ENCODE peak calls at places on chromosomes 1 and 21, in eight cellular contexts. One of them, this sample, is unnamed.

GRCh38 chr1:96845464-96845863 is 123.9 kb downstream of the PTBP2 start:
- DNase-seq in DMS79 treated with DMSO at 0.1 percent for 48 hours: no peak
- DNase-seq in bronchial epithelial cell: peak; percentile 23
- DNase-seq in anterior cingulate cortex: no peak
- DNase-seq in HFFc6: no peak
- DNase-seq in HTR-8/SVneo: peak; percentile 30
- DNase-seq in GDM1: peak; percentile 4
- DNase-seq in activated naive CD8-positive, alpha-beta T cell treated with anti-CD3 and anti-CD28 coated beads, Interleukin-2, amount 50 U/mL, for 24 hours: peak; percentile 37
- DNase-seq in this sample: peak; percentile 68

GRCh38 chr21:43634618-43635017 is 24.7 kb downstream of the HSF2BP start:
- DNase-seq in DMS79 treated with DMSO at 0.1 percent for 48 hours: no peak
- DNase-seq in bronchial epithelial cell: no peak
- DNase-seq in anterior cingulate cortex: no peak
- DNase-seq in HFFc6: peak; percentile 39
- DNase-seq in HTR-8/SVneo: no peak
- DNase-seq in GDM1: no peak
- DNase-seq in activated naive CD8-positive, alpha-beta T cell treated with anti-CD3 and anti-CD28 coated beads, Interleukin-2, amount 50 U/mL, for 24 hours: no peak
- DNase-seq in this sample: no peak

GRCh38 chr21:46052703-46053651 is 44.9 kb upstream of the COL6A2 start:
- DNase-seq in DMS79 treated with DMSO at 0.1 percent for 48 hours: peak; percentile 3
- DNase-seq in bronchial epithelial cell: no peak
- DNase-seq in anterior cingulate cortex: no peak
- DNase-seq in HFFc6: peak; percentile 81
- DNase-seq in HTR-8/SVneo: peak; percentile 33
- DNase-seq in GDM1: no peak
- DNase-seq in activated naive CD8-positive, alpha-beta T cell treated with anti-CD3 and anti-CD28 coated beads, Interleukin-2, amount 50 U/mL, for 24 hours: peak; percentile 72
- DNase-seq in this sample: no peak

GRCh38 chr1:54950361-54951163 is 29.9 kb upstream of the TMEM61 start:
- DNase-seq in DMS79 treated with DMSO at 0.1 percent for 48 hours: peak; percentile 84
- DNase-seq in bronchial epithelial cell: peak; percentile 81
- DNase-seq in anterior cingulate cortex: peak; percentile 55
- DNase-seq in HFFc6: peak; percentile 82
- DNase-seq in HTR-8/SVneo: peak; percentile 64
- DNase-seq in GDM1: peak; percentile 20
- DNase-seq in activated naive CD8-positive, alpha-beta T cell treated with anti-CD3 and anti-CD28 coated beads, Interleukin-2, amount 50 U/mL, for 24 hours: peak; percentile 65
- DNase-seq in this sample: peak; percentile 85

GRCh38 chr1:26265405-26265804 is 14.5 kb upstream of the SH3BGRL3 start:
- DNase-seq in DMS79 treated with DMSO at 0.1 percent for 48 hours: no peak
- DNase-seq in bronchial epithelial cell: no peak
- DNase-seq in anterior cingulate cortex: no peak
- DNase-seq in HFFc6: no peak
- DNase-seq in HTR-8/SVneo: no peak
- DNase-seq in GDM1: no peak
- DNase-seq in activated naive CD8-positive, alpha-beta T cell treated with anti-CD3 and anti-CD28 coated beads, Interleukin-2, amount 50 U/mL, for 24 hours: no peak
- DNase-seq in this sample: no peak

GRCh38 chr1:201625711-201626300 is 86.9 kb downstream of the NAV1 start:
- DNase-seq in DMS79 treated with DMSO at 0.1 percent for 48 hours: no peak
- DNase-seq in bronchial epithelial cell: no peak
- DNase-seq in anterior cingulate cortex: no peak
- DNase-seq in HFFc6: no peak
- DNase-seq in HTR-8/SVneo: no peak
- DNase-seq in GDM1: no peak
- DNase-seq in activated naive CD8-positive, alpha-beta T cell treated with anti-CD3 and anti-CD28 coated beads, Interleukin-2, amount 50 U/mL, for 24 hours: no peak
- DNase-seq in this sample: no peak

GRCh38 chr1:21383785-21384401 is 56.0 kb upstream of the NBPF3 start:
- DNase-seq in DMS79 treated with DMSO at 0.1 percent for 48 hours: peak; percentile 56
- DNase-seq in bronchial epithelial cell: no peak
- DNase-seq in anterior cingulate cortex: no peak
- DNase-seq in HFFc6: no peak
- DNase-seq in HTR-8/SVneo: no peak
- DNase-seq in GDM1: no peak
- DNase-seq in activated naive CD8-positive, alpha-beta T cell treated with anti-CD3 and anti-CD28 coated beads, Interleukin-2, amount 50 U/mL, for 24 hours: no peak
- DNase-seq in this sample: no peak

GRCh38 chr1:62528015-62528414 is 69.3 kb upstream of the ANGPTL3 start:
- DNase-seq in DMS79 treated with DMSO at 0.1 percent for 48 hours: no peak
- DNase-seq in bronchial epithelial cell: no peak
- DNase-seq in anterior cingulate cortex: no peak
- DNase-seq in HFFc6: no peak
- DNase-seq in HTR-8/SVneo: no peak
- DNase-seq in GDM1: no peak
- DNase-seq in activated naive CD8-positive, alpha-beta T cell treated with anti-CD3 and anti-CD28 coated beads, Interleukin-2, amount 50 U/mL, for 24 hours: peak; percentile 2
- DNase-seq in this sample: no peak

GRCh38 chr1:234533034-234533571 is 54.1 kb upstream of the TARBP1 start:
- DNase-seq in DMS79 treated with DMSO at 0.1 percent for 48 hours: no peak
- DNase-seq in bronchial epithelial cell: peak; percentile 100
- DNase-seq in anterior cingulate cortex: peak; percentile 64
- DNase-seq in HFFc6: peak; percentile 94
- DNase-seq in HTR-8/SVneo: no peak
- DNase-seq in GDM1: no peak
- DNase-seq in activated naive CD8-positive, alpha-beta T cell treated with anti-CD3 and anti-CD28 coated beads, Interleukin-2, amount 50 U/mL, for 24 hours: no peak
- DNase-seq in this sample: no peak

GRCh38 chr1:114032271-114033218 is 53.3 kb downstream of the OLFML3 start:
- DNase-seq in DMS79 treated with DMSO at 0.1 percent for 48 hours: no peak
- DNase-seq in bronchial epithelial cell: peak; percentile 85
- DNase-seq in anterior cingulate cortex: no peak
- DNase-seq in HFFc6: peak; percentile 86
- DNase-seq in HTR-8/SVneo: no peak
- DNase-seq in GDM1: no peak
- DNase-seq in activated naive CD8-positive, alpha-beta T cell treated with anti-CD3 and anti-CD28 coated beads, Interleukin-2, amount 50 U/mL, for 24 hours: no peak
- DNase-seq in this sample: no peak

GRCh38 chr1:246622035-246622652 is 55.9 kb downstream of the CNST start:
- DNase-seq in DMS79 treated with DMSO at 0.1 percent for 48 hours: no peak
- DNase-seq in bronchial epithelial cell: no peak
- DNase-seq in anterior cingulate cortex: no peak
- DNase-seq in HFFc6: peak; percentile 43
- DNase-seq in HTR-8/SVneo: no peak
- DNase-seq in GDM1: no peak
- DNase-seq in activated naive CD8-positive, alpha-beta T cell treated with anti-CD3 and anti-CD28 coated beads, Interleukin-2, amount 50 U/mL, for 24 hours: no peak
- DNase-seq in this sample: no peak

This sample was measured in KBM-7.